ENCODE peak calls at places on chromosomes 1 and 21, in four cellular contexts. C is fibroblast of pulmonary artery; A is CD4-positive, alpha-beta T cell; E is MCF 10A. I is an unnamed sample.

GRCh38 chr21:34190576-34191301 is 117.4 kb downstream of the MRPS6 start:
- DNase-seq in A (no peak), E (no peak), C (no peak), I (no peak)

GRCh38 chr1:64543831-64544230 is 73.9 kb downstream of the CACHD1 start:
- DNase-seq in E (peak; percentile 23), C (no peak), A (no peak), I (no peak)

GRCh38 chr1:184883304-184883815 is 90.9 kb downstream of the NIBAN1 start:
- DNase-seq in A (no peak), C (no peak), E (no peak), I (no peak)

GRCh38 chr1:30877205-30877912 is 31.2 kb downstream of the SDC3 start:
- DNase-seq in E (peak; percentile 92), A (no peak), C (peak; percentile 94), I (no peak)

GRCh38 chr1:28580706-28581530 is 11.1 kb upstream of the RAB42 start:
- DNase-seq in C (peak; percentile 44), E (peak; percentile 42), A (peak; percentile 35), I (no peak)

GRCh38 chr1:77925536-77925935 is 37.1 kb downstream of the NEXN start:
- DNase-seq in A (no peak), C (peak; percentile 41), E (no peak), I (no peak)

GRCh38 chr1:151612506-151613274 is 840 bp downstream of the SNX27 start:
- DNase-seq in A (no peak), E (no peak), C (peak; percentile 27), I (no peak)

GRCh38 chr1:2397007-2397679 is 5.5 kb downstream of the RER1 start:
- DNase-seq in E (no peak), C (no peak), A (no peak), I (no peak)

GRCh38 chr1:230913496-230913895 is 45.2 kb upstream of the C1orf198 start:
- DNase-seq in E (peak; percentile 64), C (peak; percentile 50), A (no peak), I (no peak)

GRCh38 chr1:234683856-234684632 is 74.1 kb upstream of the IRF2BP2 start:
- DNase-seq in A (no peak), C (peak; percentile 88), E (peak; percentile 100), I (no peak)

GRCh38 chr21:14251336-14251735 is 35.4 kb downstream of the RBM11 start:
- DNase-seq in C (no peak), E (no peak), A (no peak), I (no peak)

GRCh38 chr1:94240822-94241221 is 3.4 kb upstream of the ARHGAP29 start:
- DNase-seq in E (no peak), C (peak; percentile 49), A (no peak), I (no peak)
- TF ChIP-seq CTCF in E (peak; percentile 5), C (peak; percentile 41), A (no peak), I (no peak)

DNA sequence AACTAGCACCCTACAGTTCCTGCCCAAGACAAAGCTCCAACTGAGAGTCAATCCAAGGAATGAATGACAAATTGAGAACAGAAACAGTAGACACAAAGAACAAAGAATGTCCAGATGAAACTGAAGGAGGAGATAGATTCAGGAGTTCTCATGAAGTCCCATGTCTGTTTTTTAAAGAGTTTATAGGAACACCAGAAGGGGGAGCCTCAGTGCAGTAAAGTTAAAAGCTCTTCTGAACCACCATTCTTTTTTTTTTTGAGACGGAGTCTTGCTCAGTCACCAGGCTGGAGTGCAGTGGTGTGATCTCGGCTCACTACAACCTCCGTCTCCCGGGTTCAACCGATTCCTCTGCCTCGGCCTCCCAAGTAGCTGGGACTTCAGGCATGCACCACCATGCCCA is 323.6 kb downstream of the MRPL39 start:
- DNase-seq in C (peak; percentile 70), E (peak; percentile 54), A (no peak), I (no peak)
- TF ChIP-seq CTCF in C (peak; percentile 55), E (peak; percentile 37), A (no peak), I (no peak)

GRCh38 chr1:222706815-222707214 is 5.5 kb downstream of the AIDA start:
- DNase-seq in A (no peak), C (no peak), E (no peak), I (no peak)
- TF ChIP-seq CTCF in A (no peak), C (peak; percentile 3), E (peak; percentile 14), I (no peak)

GRCh38 chr1:117523111-117523510 is 82.7 kb upstream of the TENT5C start:
- DNase-seq in C (no peak), E (no peak), A (no peak), I (no peak)
- TF ChIP-seq CTCF in C (no peak), E (no peak), A (no peak), I (no peak)

DNA sequence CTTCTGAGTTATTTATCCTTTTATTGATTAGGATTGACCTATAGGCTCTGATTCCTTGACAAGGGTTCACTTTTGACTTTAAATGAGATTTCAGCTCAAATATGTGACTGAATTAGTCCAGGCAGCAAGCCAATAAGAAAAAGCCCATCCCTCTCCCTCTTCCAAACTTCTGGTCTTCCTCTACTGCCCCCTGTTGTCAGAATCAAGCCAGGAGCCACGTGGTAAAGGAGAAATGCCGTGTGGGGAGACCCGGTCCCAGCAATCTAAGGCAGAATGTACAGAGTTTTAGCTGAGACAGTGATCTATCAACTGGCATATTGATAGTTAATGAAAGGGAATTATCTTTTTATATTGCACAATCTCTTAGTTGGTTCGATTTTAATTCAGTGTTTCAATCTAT is 5.2 kb downstream of the ADAMTS5 start:
- DNase-seq in E (peak; percentile 13), C (no peak), A (no peak), I (no peak)
- TF ChIP-seq CTCF in E (no peak), C (peak; percentile 19), A (no peak), I (no peak)

DNA sequence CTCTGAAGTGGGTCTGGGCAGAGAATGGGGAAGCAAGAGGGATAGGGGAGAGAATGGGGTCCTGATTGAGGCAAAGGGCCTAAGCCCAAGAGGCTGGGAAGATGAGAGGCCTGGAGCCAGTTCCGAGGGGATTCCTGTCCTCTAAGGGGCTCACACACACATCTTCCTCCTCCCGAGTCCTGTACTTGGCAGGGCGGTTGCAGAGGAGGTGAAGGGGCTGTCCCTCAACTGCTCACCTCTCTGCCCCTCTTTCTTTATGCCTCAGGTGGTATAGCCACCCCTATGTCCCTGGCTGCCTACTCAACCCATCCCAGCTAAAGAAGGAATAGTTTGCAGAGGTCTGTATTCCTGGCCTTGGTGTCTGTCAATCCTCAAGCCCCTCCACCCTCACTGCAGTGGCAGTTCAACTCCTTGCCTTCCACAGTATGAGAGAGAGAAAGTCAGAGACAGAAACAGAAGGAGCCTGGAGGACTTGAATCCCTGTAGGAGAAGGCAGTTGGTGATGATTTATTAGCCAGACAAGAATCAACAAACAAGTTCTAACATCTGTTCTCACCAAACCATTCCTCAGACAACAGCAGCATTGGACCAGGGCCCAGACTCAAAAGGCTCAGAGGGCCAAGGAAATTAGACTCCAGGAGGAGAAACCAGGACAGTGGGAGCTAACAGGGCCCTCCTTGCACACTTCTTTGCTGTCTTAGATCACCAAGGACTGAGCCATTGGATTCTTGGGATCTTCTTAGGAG is 10.7 kb downstream of the SH2D2A start:
- DNase-seq in A (no peak), E (peak; percentile 42), C (peak; percentile 56), I (no peak)
- TF ChIP-seq CTCF in A (no peak), E (no peak), C (no peak), I (no peak)

DNA sequence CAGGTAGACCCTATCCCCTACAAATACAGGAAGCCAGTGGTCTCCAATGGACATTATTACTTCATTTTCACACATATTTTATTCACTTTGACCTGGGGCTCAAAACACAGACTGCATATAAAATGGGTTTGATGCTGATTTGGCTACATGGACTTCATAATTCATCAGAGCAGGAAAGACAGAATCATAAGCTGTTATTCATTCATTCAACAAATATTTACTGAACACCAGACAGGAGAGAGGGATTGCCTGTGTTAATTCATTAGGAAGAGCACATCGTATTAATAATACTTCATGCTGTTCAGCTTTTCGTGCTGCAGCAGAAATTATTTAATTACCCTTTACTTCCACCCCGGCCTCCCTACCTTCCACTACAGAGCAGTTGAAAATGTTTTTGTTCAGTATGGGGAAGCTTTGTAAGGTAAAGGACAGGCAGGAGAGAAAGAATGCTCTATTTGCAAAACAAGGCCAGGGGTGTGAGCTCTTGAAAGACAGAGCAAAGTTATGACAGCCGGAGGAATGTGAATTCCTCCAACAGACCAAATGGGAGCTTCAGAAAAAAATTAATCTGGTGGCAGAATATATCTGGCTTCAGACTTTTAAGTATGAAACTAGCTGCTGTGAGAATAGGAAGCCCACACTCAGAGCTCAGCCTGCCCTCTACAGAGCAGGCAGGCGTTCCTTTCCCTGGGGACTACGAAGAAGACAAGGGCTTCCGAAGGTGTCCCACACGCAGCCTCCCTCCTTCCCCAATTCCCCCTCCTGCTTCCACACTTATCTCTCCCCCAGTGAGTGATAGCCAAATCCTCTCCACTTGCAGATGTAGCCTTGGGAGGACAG is 58.0 kb downstream of the MDM4 start:
- DNase-seq in C (no peak), A (no peak), E (no peak), I (no peak)
- TF ChIP-seq CTCF in C (no peak), A (no peak), E (no peak), I (no peak)

GRCh38 chr1:207886227-207886626 is 24.7 kb downstream of the CD34 start:
- DNase-seq in A (no peak), C (no peak), E (no peak), I (no peak)
- TF ChIP-seq CTCF in A (no peak), C (no peak), E (no peak), I (no peak)

DNA sequence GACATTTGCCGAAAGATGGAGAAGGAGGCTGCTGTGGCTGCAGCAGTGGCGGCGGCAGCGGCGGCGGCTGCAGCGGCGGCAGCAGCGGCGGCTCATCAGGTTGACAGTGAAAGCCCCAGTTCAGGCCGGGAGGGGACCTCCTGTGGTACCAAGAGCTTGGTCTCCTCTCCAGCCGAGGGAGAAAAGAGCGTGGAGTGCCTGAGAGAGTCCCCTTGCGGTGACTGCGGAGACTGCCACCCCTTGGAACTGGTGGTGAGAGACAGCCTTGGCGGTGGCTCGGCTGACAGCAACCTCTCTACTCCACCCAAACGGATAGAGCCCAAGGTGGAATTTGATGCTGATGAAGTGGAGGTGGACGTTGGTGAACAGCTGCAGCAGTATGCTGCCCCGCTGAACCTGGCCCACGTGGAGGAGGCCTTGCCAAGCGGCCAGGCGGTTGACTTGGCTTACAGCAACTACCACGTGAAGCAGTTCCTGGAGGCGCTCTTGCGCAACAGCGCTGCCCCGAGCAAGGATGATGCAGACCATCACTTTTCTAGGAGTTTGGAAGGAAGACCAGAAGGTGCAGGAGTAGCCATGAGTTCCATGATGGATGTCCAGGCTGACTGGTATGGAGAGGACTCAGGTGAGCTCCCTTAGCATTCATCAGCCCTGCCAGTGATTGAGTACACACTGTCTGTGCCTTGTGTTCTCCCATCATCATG is 6.3 kb downstream of the ZBTB8B start:
- DNase-seq in C (no peak), E (no peak), A (no peak), I (no peak)
- TF ChIP-seq CTCF in C (peak; percentile 41), E (no peak), A (no peak), I (no peak)